ENCODE peak calls at places on chromosomes 1 and 21, in ten cellular contexts. R is aorta, C is kidney epithelial cell, K is tibial nerve, V is A549, A is thoracic aorta, W is BJ, Y is fibroblast of pulmonary artery, I is OCI-LY7, P is tibial artery. L is an unnamed sample.

GRCh38 chr1:232776526-232776925 is 28.7 kb upstream of the MAP10 start:
- DNase-seq in I (no peak), K (no peak), W (no peak), A (no peak), C (no peak), V (no peak), Y (no peak), R (no peak), P (no peak), L (no peak)

GRCh38 chr1:11981378-11982009 is 1.2 kb downstream of the MFN2 start:
- DNase-seq in W (no peak), P (no peak), K (no peak), Y (no peak), I (no peak), V (no peak), A (no peak), R (no peak), C (no peak), L (no peak)

GRCh38 chr1:24920155-24920925 is 9.7 kb downstream of the RUNX3 start:
- DNase-seq in Y (peak), V (no peak), I (no peak), A (peak), R (peak), W (no peak), C (no peak), P (peak), K (peak), L (peak)

GRCh38 chr1:150906329-150906728 is 19.4 kb downstream of the CTXND2 start:
- DNase-seq in W (no peak), C (no peak), A (no peak), Y (no peak), K (no peak), I (no peak), V (no peak), P (no peak), R (no peak), L (no peak)

GRCh38 chr1:944341-945325 is 14.4 kb downstream of the NOC2L start:
- DNase-seq in R (no peak), V (peak), K (no peak), A (no peak), Y (peak), W (no peak), I (no peak), C (no peak), P (no peak), L (peak)

GRCh38 chr1:176205322-176205914 is 1.7 kb downstream of the COP1 start:
- DNase-seq in Y (peak), C (no peak), I (peak), V (no peak), K (no peak), P (no peak), A (no peak), W (no peak), R (no peak), L (peak)

GRCh38 chr1:148264374-148265276 is 112.5 kb upstream of the NBPF11 start:
- DNase-seq in A (no peak), W (no peak), I (no peak), C (no peak), P (no peak), Y (peak), R (no peak), V (peak), K (no peak), L (peak)

GRCh38 chr1:189606795-189607476 is 870.7 kb downstream of the BRINP3 start:
- DNase-seq in C (peak), Y (peak), A (no peak), W (no peak), V (peak), K (no peak), R (no peak), I (no peak), P (no peak), L (no peak)

GRCh38 chr21:45310446-45310845 is 22.8 kb upstream of the POFUT2 start:
- DNase-seq in R (peak), P (no peak), V (no peak), W (no peak), C (no peak), I (no peak), Y (no peak), K (no peak), A (no peak), L (no peak)

GRCh38 chr1:107867422-107867821 is 97.6 kb downstream of the VAV3 start:
- DNase-seq in W (no peak), C (no peak), K (no peak), A (no peak), P (no peak), Y (no peak), I (no peak), R (no peak), V (no peak), L (no peak)

GRCh38 chr1:16300436-16300835 is 51.8 kb downstream of the FBXO42 start:
- DNase-seq in Y (no peak), R (no peak), K (no peak), I (no peak), P (no peak), A (no peak), C (no peak), W (no peak), V (no peak), L (no peak)

GRCh38 chr1:204829133-204829532 is 41.5 kb upstream of the NFASC start:
- DNase-seq in I (no peak), R (no peak), P (no peak), C (no peak), V (no peak), K (no peak), A (no peak), W (no peak), Y (no peak), L (no peak)

GRCh38 chr1:7535016-7535415 is 236.1 kb upstream of the VAMP3 start:
- DNase-seq in P (no peak), A (no peak), V (no peak), R (peak), Y (no peak), I (no peak), W (no peak), C (no peak), K (no peak), L (no peak)

GRCh38 chr1:21030201-21030600 is 146.5 kb downstream of the EIF4G3 start:
- DNase-seq in A (no peak), Y (no peak), P (no peak), I (no peak), R (no peak), V (no peak), W (no peak), C (no peak), K (no peak), L (no peak)

GRCh38 chr21:28986677-28987076 is 6.0 kb downstream of the LTN1 start:
- DNase-seq in A (no peak), R (no peak), K (no peak), V (no peak), W (no peak), I (no peak), C (no peak), P (no peak), Y (no peak), L (no peak)

GRCh38 chr1:67683736-67684525 is 1.1 kb upstream of the GADD45A start:
- DNase-seq in C (no peak), W (no peak), K (no peak), I (no peak), P (no peak), V (no peak), A (no peak), R (no peak), Y (peak), L (peak)

GRCh38 chr1:8554956-8555534 is 237.1 kb downstream of the SLC45A1 start:
- DNase-seq in K (no peak), W (no peak), R (no peak), P (peak), A (no peak), V (no peak), C (peak), Y (peak), I (no peak), L (peak)

GRCh38 chr21:39349211-39350093 is 564 bp upstream of the HMGN1 start:
- DNase-seq in W (peak), Y (peak), V (peak), I (peak), A (peak), C (peak), K (peak), R (peak), P (peak), L (peak)

GRCh38 chr21:39350094-39351006 is 1.5 kb upstream of the HMGN1 start:
- DNase-seq in Y (no peak), W (no peak), K (no peak), V (no peak), C (no peak), R (no peak), I (no peak), A (no peak), P (no peak), L (no peak)

GRCh38 chr21:39348040-39348354 is 891 bp downstream of the HMGN1 start:
- DNase-seq in R (no peak), Y (no peak), P (no peak), W (no peak), C (no peak), K (no peak), I (no peak), V (no peak), A (no peak), L (no peak)

GRCh38 chr21:39348355-39349210 is at the start of gene HMGN1:
- DNase-seq in K (peak), C (no peak), A (peak), W (no peak), R (peak), P (peak), Y (peak), I (peak), V (peak), L (peak)

GRCh38 chr21:39353295-39353694 is 4.4 kb upstream of the HMGN1 start:
- DNase-seq in A (no peak), P (no peak), R (no peak), V (no peak), I (no peak), Y (peak), K (no peak), C (no peak), W (no peak), L (no peak)
- H3K4me3 ChIP-seq in A (no peak), P (no peak), R (no peak), V (no peak), I (no peak), Y (no peak), K (no peak), C (no peak), W (no peak), L (no peak)

GRCh38 chr1:31702836-31703404 is 897 bp downstream of the COL16A1 start:
- DNase-seq in K (no peak), R (no peak), W (no peak), I (no peak), C (no peak), A (no peak), Y (no peak), P (no peak), V (no peak), L (peak)
- H3K4me3 ChIP-seq in K (peak), R (peak), W (peak), I (no peak), C (no peak), A (peak), Y (peak), P (peak), V (no peak), L (peak)

GRCh38 chr1:47724427-47724999 is 272.7 kb downstream of the TRABD2B start:
- DNase-seq in I (no peak), P (no peak), W (no peak), Y (no peak), V (no peak), K (no peak), R (peak), C (no peak), A (no peak), L (no peak)

GRCh38 chr1:47726496-47726855 is 270.7 kb downstream of the TRABD2B start:
- DNase-seq in Y (no peak), K (no peak), P (no peak), C (no peak), A (no peak), R (no peak), I (no peak), W (no peak), V (no peak), L (no peak)

GRCh38 chr1:47727051-47727708 is 270.0 kb downstream of the TRABD2B start:
- DNase-seq in W (no peak), C (no peak), P (no peak), K (no peak), A (no peak), R (no peak), Y (no peak), V (no peak), I (no peak), L (no peak)

GRCh38 chr1:47725732-47726495 is 271.3 kb downstream of the TRABD2B start:
- DNase-seq in A (no peak), Y (peak), R (peak), K (peak), C (no peak), P (peak), I (peak), V (peak), W (no peak), L (peak)

DNA sequence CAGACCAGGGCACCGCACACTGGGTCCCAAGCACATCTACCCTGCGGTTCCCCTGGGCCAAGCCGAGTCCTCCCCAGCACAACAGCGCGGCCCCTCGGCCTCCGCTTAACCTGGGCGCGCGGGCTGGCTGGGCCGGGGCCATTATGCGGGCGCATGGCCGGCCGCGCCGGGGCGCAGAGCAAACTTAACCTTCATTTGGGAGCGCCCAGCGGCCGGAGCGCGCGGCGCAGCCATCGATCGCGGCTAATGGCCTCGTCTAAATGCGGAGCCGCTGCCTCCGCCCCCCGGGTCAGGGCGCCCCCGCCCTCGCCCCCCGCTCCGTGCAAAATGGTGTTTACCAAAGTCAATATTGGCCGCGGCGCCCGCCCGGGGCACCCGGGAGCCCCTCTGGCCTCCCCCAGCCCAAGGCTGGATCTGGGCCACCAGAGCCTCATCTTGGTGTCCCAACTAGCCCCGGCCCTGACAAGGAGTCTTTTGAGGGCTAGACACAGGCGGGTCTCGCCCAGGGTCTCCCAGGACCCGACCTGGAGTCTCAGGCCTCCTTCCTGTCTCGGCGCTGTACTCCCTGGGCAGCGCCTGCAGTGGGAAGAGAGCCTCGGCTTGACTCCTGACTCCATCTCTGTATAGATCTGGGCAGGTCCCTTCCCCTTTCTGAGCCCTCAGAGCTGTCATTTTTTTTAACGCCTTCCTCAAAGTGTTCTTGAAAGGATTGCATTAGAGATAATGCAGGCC is 272.0 kb downstream of the TRABD2B start:
- DNase-seq in P (no peak), C (no peak), I (no peak), W (no peak), Y (no peak), K (no peak), V (peak), A (no peak), R (peak), L (no peak)
- H3K4me3 ChIP-seq in P (peak), C (no peak), I (no peak), W (no peak), Y (no peak), K (no peak), V (peak), A (peak), R (no peak), L (no peak)

DNA sequence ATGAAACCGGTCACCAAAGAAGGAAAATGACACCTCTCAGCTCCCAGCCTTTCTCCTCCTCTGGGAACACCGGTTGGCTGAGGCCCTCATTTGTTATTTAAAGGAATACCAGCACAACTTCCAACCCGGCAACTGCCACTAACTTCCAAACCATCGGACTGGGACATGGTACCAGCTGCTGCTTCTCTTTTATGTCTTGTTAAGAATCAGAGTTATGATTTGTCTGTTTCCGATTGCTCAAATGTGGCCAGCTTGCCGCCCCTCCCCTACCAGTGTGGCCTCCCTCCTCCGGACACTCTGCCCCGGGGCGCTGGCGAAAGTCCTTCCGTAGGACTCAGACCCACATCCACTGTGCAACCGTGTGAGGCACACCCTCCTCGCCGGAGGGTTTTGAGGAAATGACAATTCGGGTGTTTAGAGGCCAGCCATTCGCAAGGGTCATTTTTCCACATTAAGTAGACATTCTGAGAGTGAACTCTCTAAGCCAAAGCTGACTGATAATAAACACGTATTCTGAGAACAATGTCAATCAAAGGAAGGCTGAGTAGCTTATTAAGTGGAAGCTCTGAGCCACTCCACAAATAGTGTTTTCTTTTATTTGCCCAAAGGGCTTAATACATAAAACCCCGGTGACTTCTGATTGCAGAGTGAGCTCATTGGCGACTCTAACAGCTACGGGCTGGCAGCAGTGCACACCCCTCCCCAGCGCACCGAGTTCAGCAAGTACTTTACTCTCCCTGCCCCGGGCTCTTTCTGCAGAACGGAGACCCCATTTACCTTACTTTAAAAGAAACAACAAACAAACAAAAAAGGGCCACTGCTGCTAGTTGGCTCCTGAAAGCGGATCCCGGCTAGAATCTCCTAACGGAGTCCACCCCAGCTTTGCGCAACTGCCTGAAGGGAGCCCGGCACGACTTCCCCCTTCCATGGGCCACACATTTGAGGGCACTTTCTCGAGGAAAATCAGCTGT is 5.4 kb downstream of the RIPK4 start:
- DNase-seq in I (no peak), A (no peak), V (peak), R (peak), P (peak), W (peak), C (no peak), Y (peak), K (peak), L (no peak)
- H3K4me3 ChIP-seq in I (no peak), A (peak), V (peak), R (peak), P (peak), W (no peak), C (peak), Y (no peak), K (no peak), L (no peak)

GRCh38 chr21:17757671-17758070 is 61.5 kb downstream of the C21orf91 start:
- DNase-seq in A (no peak), I (no peak), W (no peak), Y (no peak), C (no peak), P (no peak), K (no peak), V (no peak), R (no peak), L (no peak)

GRCh38 chr21:17759546-17760178 is 59.5 kb downstream of the C21orf91 start:
- DNase-seq in K (no peak), A (no peak), I (no peak), W (no peak), V (no peak), P (no peak), Y (no peak), C (no peak), R (no peak), L (peak)

GRCh38 chr21:17758703-17759102 is 60.5 kb downstream of the C21orf91 start:
- DNase-seq in W (no peak), R (no peak), V (no peak), A (no peak), I (no peak), K (no peak), C (no peak), Y (no peak), P (no peak), L (peak)

GRCh38 chr21:17752171-17752570 is 67.0 kb downstream of the C21orf91 start:
- DNase-seq in R (no peak), I (no peak), P (no peak), V (no peak), C (no peak), A (no peak), W (no peak), Y (no peak), K (no peak), L (no peak)

GRCh38 chr21:17753736-17754135 is 65.4 kb downstream of the C21orf91 start:
- DNase-seq in V (no peak), A (no peak), C (no peak), Y (no peak), I (no peak), P (no peak), R (no peak), W (no peak), K (no peak), L (no peak)
- H3K4me3 ChIP-seq in V (no peak), A (no peak), C (no peak), Y (no peak), I (no peak), P (no peak), R (no peak), W (no peak), K (no peak), L (no peak)

GRCh38 chr1:226739696-226740065 is 599 bp upstream of the ITPKB start:
- DNase-seq in R (no peak), A (no peak), Y (no peak), V (no peak), W (no peak), K (no peak), P (no peak), C (no peak), I (peak), L (no peak)
- H3K4me3 ChIP-seq in R (peak), A (peak), Y (peak), V (peak), W (no peak), K (no peak), P (peak), C (no peak), I (peak), L (no peak)

GRCh38 chr1:45953934-45954333 is 150.5 kb downstream of the MAST2 start:
- DNase-seq in A (no peak), I (no peak), K (no peak), Y (no peak), V (no peak), P (no peak), W (no peak), R (no peak), C (no peak), L (peak)
- H3K4me3 ChIP-seq in A (peak), I (no peak), K (no peak), Y (no peak), V (peak), P (no peak), W (no peak), R (no peak), C (no peak), L (peak)